ENCODE peak calls at places on chromosomes 16 and 17, in four cellular contexts. One of them, this sample, is unnamed.

GRCh38 chr16:80788016-80788415 is 16.4 kb downstream of the CDYL2 start:
- DNase-seq in pancreas: no peak
- DNase-seq in body of pancreas: no peak
- DNase-seq in A549: no peak
- DNase-seq in this sample: no peak

GRCh38 chr17:28717578-28718316 is at the start of gene RAB34:
- DNase-seq in pancreas: peak; percentile 51
- DNase-seq in body of pancreas: peak; percentile 40
- DNase-seq in A549: peak; percentile 90
- DNase-seq in this sample: no peak

GRCh38 chr16:28317040-28317880 is 24.9 kb downstream of the SBK1 start:
- DNase-seq in pancreas: no peak
- DNase-seq in body of pancreas: peak; percentile 70
- DNase-seq in A549: peak; percentile 62
- DNase-seq in this sample: no peak

GRCh38 chr17:18246109-18246725 is 12.3 kb downstream of the FLII start:
- DNase-seq in pancreas: no peak
- DNase-seq in body of pancreas: no peak
- DNase-seq in A549: no peak
- DNase-seq in this sample: no peak

GRCh38 chr16:29825145-29826044 is 5.1 kb downstream of the MVP start:
- DNase-seq in pancreas: no peak
- DNase-seq in body of pancreas: no peak
- DNase-seq in A549: peak; percentile 78
- DNase-seq in this sample: peak; percentile 70

GRCh38 chr16:86990451-86990850 is 326.7 kb downstream of the C16orf95 start:
- DNase-seq in pancreas: no peak
- DNase-seq in body of pancreas: no peak
- DNase-seq in A549: no peak
- DNase-seq in this sample: no peak

GRCh38 chr16:24848065-24848464 is 2.3 kb downstream of the SLC5A11 start:
- DNase-seq in pancreas: no peak
- DNase-seq in body of pancreas: no peak
- DNase-seq in A549: no peak
- DNase-seq in this sample: peak; percentile 44

GRCh38 chr16:54649846-54650245 is 280.8 kb upstream of the IRX5 start:
- DNase-seq in pancreas: no peak
- DNase-seq in body of pancreas: no peak
- DNase-seq in A549: no peak
- DNase-seq in this sample: no peak

GRCh38 chr16:78925071-78925714 is 675.3 kb downstream of the MAF start:
- DNase-seq in pancreas: no peak
- DNase-seq in body of pancreas: peak; percentile 52
- DNase-seq in A549: peak; percentile 45
- DNase-seq in this sample: no peak

GRCh38 chr16:85259115-85259830 is 147.0 kb upstream of the CIBAR2 start:
- DNase-seq in pancreas: no peak
- DNase-seq in body of pancreas: no peak
- DNase-seq in A549: no peak
- DNase-seq in this sample: no peak

GRCh38 chr17:48297825-48298224 is 132.2 kb downstream of the SKAP1 start:
- DNase-seq in pancreas: no peak
- DNase-seq in body of pancreas: no peak
- DNase-seq in A549: no peak
- DNase-seq in this sample: no peak

GRCh38 chr17:82823004-82823403 is 16.8 kb downstream of the ZNF750 start:
- DNase-seq in pancreas: no peak
- DNase-seq in body of pancreas: no peak
- DNase-seq in A549: no peak
- DNase-seq in this sample: no peak

GRCh38 chr17:7842380-7842949 is 8.4 kb downstream of the KDM6B start:
- DNase-seq in pancreas: peak; percentile 83
- DNase-seq in body of pancreas: peak; percentile 75
- DNase-seq in A549: peak; percentile 90
- DNase-seq in this sample: no peak

GRCh38 chr17:5563451-5563850 is 20.9 kb downstream of the NLRP1 start:
- DNase-seq in pancreas: no peak
- DNase-seq in body of pancreas: no peak
- DNase-seq in A549: no peak
- DNase-seq in this sample: peak; percentile 32

GRCh38 chr17:66676421-66676820 is 158.5 kb upstream of the CACNG5 start:
- DNase-seq in pancreas: peak; percentile 31
- DNase-seq in body of pancreas: peak; percentile 56
- DNase-seq in A549: peak; percentile 92
- DNase-seq in this sample: no peak

GRCh38 chr17:17139972-17140589 is 66.1 kb downstream of the PLD6 start:
- DNase-seq in pancreas: no peak
- DNase-seq in body of pancreas: no peak
- DNase-seq in A549: no peak
- DNase-seq in this sample: no peak

GRCh38 chr17:17514993-17515920 is 19.1 kb upstream of the RASD1 start:
- DNase-seq in pancreas: no peak
- DNase-seq in body of pancreas: no peak
- DNase-seq in A549: no peak
- DNase-seq in this sample: no peak

GRCh38 chr16:2752850-2753522 is 548 bp downstream of the SRRM2 start:
- DNase-seq in pancreas: peak; percentile 83
- DNase-seq in body of pancreas: peak; percentile 90
- DNase-seq in A549: peak; percentile 90
- DNase-seq in this sample: no peak

GRCh38 chr17:32341141-32341856 is 674 bp downstream of the C17orf75 start:
- DNase-seq in pancreas: no peak
- DNase-seq in body of pancreas: peak; percentile 55
- DNase-seq in A549: peak; percentile 70
- DNase-seq in this sample: no peak

DNA sequence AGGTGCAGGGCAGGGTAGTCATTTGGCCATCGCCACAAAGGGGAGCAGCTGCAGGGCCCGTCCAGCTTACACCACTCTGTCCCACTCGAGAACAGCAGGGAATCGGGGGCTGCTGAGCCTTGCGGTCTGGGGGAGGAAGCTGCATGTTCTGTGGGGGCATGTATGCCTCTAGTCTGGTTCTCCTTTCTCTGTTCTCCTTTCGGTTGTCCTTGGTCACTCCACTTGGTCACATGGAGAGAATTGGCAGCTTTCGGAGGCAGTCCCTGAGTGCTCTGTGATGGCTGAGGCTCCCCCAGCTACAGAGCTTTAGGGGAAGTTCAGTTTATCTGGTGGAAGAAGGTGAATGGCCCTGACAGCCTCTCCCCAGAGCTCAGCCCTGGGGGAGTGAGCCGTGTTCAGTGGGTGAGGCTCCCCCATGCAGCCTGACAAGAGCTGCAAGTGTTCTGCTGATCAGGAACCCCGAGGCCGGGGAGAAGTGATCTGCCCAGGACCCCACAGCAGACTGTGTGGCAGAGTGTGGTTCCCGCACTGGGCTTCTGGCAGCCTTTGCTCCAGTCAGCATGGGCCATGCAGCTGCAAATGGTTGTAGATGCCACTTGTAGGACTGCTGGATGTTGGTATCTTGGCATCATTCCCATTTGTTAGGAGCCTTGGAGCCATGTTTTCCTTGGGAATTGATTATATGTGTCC is 22.3 kb upstream of the SMPD3 start:
- DNase-seq in pancreas: peak; percentile 55
- DNase-seq in body of pancreas: no peak
- DNase-seq in A549: no peak
- DNase-seq in this sample: no peak
- H3K4me3 ChIP-seq in pancreas: no peak overlapping the region
- H3K4me3 ChIP-seq in body of pancreas: no peak overlapping the region
- H3K4me3 ChIP-seq in A549: no peak overlapping the region
- H3K4me3 ChIP-seq in this sample: no peak overlapping the region

GRCh38 chr16:20960899-20961298 is 60.3 kb downstream of the LYRM1 start:
- DNase-seq in pancreas: no peak
- DNase-seq in body of pancreas: no peak
- DNase-seq in A549: no peak
- DNase-seq in this sample: no peak

GRCh38 chr16:20956319-20956718 is 55.7 kb downstream of the LYRM1 start:
- DNase-seq in pancreas: no peak
- DNase-seq in body of pancreas: no peak
- DNase-seq in A549: no peak
- DNase-seq in this sample: peak; percentile 6

GRCh38 chr16:20952144-20952797 is 51.7 kb downstream of the LYRM1 start:
- DNase-seq in pancreas: no peak
- DNase-seq in body of pancreas: no peak
- DNase-seq in A549: no peak
- DNase-seq in this sample: no peak

GRCh38 chr16:20954574-20954973 is 54.0 kb downstream of the LYRM1 start:
- DNase-seq in pancreas: no peak
- DNase-seq in body of pancreas: no peak
- DNase-seq in A549: no peak
- DNase-seq in this sample: no peak

DNA sequence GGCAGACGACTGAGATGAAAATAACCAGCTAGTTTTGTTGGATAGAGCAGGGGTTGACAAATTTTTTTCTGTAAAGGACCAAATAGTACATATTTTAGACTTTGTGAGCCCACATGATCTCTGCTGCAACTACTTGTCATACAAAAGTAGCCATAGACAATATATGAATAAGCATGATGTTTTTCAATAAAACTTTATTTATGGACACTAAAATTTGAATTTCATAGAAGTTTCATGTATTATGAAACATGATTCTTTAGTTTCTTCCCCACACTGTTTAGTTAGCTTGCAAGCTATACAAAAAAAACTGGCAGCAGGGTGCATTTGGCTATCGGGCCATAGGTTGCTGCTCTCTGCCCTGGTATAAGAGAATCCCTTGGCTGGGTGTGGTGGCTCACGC is 56.6 kb downstream of the LYRM1 start:
- DNase-seq in pancreas: no peak
- DNase-seq in body of pancreas: no peak
- DNase-seq in A549: no peak
- DNase-seq in this sample: no peak
- TF ChIP-seq CTCF in pancreas: no peak
- TF ChIP-seq CTCF in body of pancreas: no peak
- TF ChIP-seq CTCF in A549: no peak
- TF ChIP-seq CTCF in this sample: no peak

GRCh38 chr16:1494129-1494640 is 1.0 kb downstream of the TELO2 start:
- DNase-seq in pancreas: no peak
- DNase-seq in body of pancreas: peak; percentile 31
- DNase-seq in A549: peak; percentile 77
- DNase-seq in this sample: peak; percentile 25

GRCh38 chr16:1493746-1494094 is 560 bp downstream of the TELO2 start:
- DNase-seq in pancreas: no peak
- DNase-seq in body of pancreas: no peak
- DNase-seq in A549: no peak
- DNase-seq in this sample: no peak

GRCh38 chr16:1495281-1496262 is 2.4 kb downstream of the TELO2 start:
- DNase-seq in pancreas: no peak
- DNase-seq in body of pancreas: no peak
- DNase-seq in A549: no peak
- DNase-seq in this sample: no peak

GRCh38 chr16:1492923-1493745 is at the start of gene TELO2:
- DNase-seq in pancreas: peak; percentile 67
- DNase-seq in body of pancreas: peak; percentile 84
- DNase-seq in A549: peak; percentile 87
- DNase-seq in this sample: peak; percentile 48

GRCh38 chr16:1494711-1495110 is 1.6 kb downstream of the TELO2 start:
- DNase-seq in pancreas: no peak
- DNase-seq in body of pancreas: no peak
- DNase-seq in A549: no peak
- DNase-seq in this sample: no peak
- H3K4me3 ChIP-seq in pancreas: no peak overlapping the region
- H3K4me3 ChIP-seq in body of pancreas: no peak overlapping the region
- H3K4me3 ChIP-seq in A549: peak overlapping the region; percentile 84
- H3K4me3 ChIP-seq in this sample: peak overlapping the region; percentile 92

GRCh38 chr16:83914091-83914710 is 15.3 kb downstream of the MLYCD start:
- DNase-seq in pancreas: no peak
- DNase-seq in body of pancreas: no peak
- DNase-seq in A549: no peak
- DNase-seq in this sample: no peak
- TF ChIP-seq CTCF in pancreas: no peak
- TF ChIP-seq CTCF in body of pancreas: no peak
- TF ChIP-seq CTCF in A549: no peak
- TF ChIP-seq CTCF in this sample: no peak

DNA sequence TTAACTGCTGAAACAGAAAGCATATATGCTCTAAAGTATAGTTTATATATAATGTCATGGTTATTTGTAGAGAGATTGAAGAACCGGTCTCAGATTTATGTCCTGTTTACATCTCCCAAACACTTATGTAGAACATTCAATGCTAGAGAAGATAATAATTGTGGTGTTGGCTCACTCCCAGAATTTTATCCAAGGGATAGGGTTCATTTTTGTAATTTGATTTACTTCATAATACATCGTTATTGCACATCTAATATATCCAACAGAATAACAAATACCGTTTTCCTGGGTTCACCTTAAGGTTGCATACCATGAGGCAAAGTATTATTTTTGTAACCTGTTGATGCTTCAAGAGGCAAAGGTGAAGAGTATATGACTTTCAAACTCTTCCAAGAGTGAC is 202.8 kb upstream of the TBX2 start:
- DNase-seq in pancreas: no peak
- DNase-seq in body of pancreas: no peak
- DNase-seq in A549: no peak
- DNase-seq in this sample: no peak
- H3K4me3 ChIP-seq in pancreas: no peak overlapping the region
- H3K4me3 ChIP-seq in body of pancreas: no peak overlapping the region
- H3K4me3 ChIP-seq in A549: no peak overlapping the region
- H3K4me3 ChIP-seq in this sample: no peak overlapping the region

DNA sequence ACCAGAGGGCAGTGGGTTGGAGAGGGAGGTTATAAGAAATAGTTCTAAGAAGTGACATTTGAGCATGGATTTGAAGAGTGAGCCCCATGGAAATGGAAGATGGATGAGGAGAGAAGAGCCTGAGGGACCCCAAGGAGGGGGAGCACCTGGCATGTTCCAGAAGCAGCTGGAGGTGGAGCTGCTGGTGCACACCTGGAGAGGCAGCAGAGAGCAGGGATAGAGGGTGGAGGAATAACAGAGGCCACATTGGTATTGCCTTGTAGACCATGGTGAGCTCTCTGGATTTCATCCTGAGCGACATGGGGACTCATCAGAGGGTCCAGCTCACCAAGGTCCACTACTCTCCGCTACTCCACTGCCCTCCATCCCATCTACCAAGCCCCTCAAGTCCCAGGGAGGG is 22.3 kb upstream of the KDM8 start:
- DNase-seq in pancreas: no peak
- DNase-seq in body of pancreas: peak; percentile 21
- DNase-seq in A549: no peak
- DNase-seq in this sample: no peak
- TF ChIP-seq CTCF in pancreas: no peak
- TF ChIP-seq CTCF in body of pancreas: no peak
- TF ChIP-seq CTCF in A549: no peak
- TF ChIP-seq CTCF in this sample: no peak

GRCh38 chr17:79243603-79243990 is 169.0 kb downstream of the ENGASE start:
- DNase-seq in pancreas: no peak
- DNase-seq in body of pancreas: no peak
- DNase-seq in A549: no peak
- DNase-seq in this sample: no peak
- H3K4me3 ChIP-seq in pancreas: no peak overlapping the region
- H3K4me3 ChIP-seq in body of pancreas: no peak overlapping the region
- H3K4me3 ChIP-seq in A549: no peak overlapping the region
- H3K4me3 ChIP-seq in this sample: no peak overlapping the region